ENCODE peak calls at places on chromosomes 3 and 15, in seven cellular contexts. One of them, this sample, is unnamed.

GRCh38 chr15:74983725-74984231 is 11.6 kb upstream of the SCAMP5 start:
- DNase-seq in left ventricle myocardium superior: no peak
- DNase-seq in GM13977: peak; percentile 52
- DNase-seq in activated naive CD4-positive, alpha-beta T cell: no peak
- DNase-seq in endothelial cell of umbilical vein: no peak
- DNase-seq in HCT116: no peak
- DNase-seq in activated T-cell treated with anti-CD3 and anti-CD28 coated beads for 48 hours: peak; percentile 47
- DNase-seq in this sample: no peak

GRCh38 chr15:22808240-22808639 is 21.8 kb downstream of the NIPA1 start:
- DNase-seq in endothelial cell of umbilical vein: no peak
- DNase-seq in activated naive CD4-positive, alpha-beta T cell: no peak
- DNase-seq in left ventricle myocardium superior: no peak
- DNase-seq in GM13977: no peak
- DNase-seq in HCT116: no peak
- DNase-seq in activated T-cell treated with anti-CD3 and anti-CD28 coated beads for 48 hours: no peak
- DNase-seq in this sample: no peak

GRCh38 chr3:30081904-30082303 is 524.5 kb upstream of the TGFBR2 start:
- DNase-seq in activated T-cell treated with anti-CD3 and anti-CD28 coated beads for 48 hours: no peak
- DNase-seq in HCT116: no peak
- DNase-seq in endothelial cell of umbilical vein: no peak
- DNase-seq in GM13977: no peak
- DNase-seq in left ventricle myocardium superior: no peak
- DNase-seq in activated naive CD4-positive, alpha-beta T cell: no peak
- DNase-seq in this sample: no peak

GRCh38 chr15:88741671-88742070 is 61.6 kb upstream of the ACAN start:
- DNase-seq in GM13977: no peak
- DNase-seq in activated T-cell treated with anti-CD3 and anti-CD28 coated beads for 48 hours: no peak
- DNase-seq in endothelial cell of umbilical vein: no peak
- DNase-seq in HCT116: no peak
- DNase-seq in activated naive CD4-positive, alpha-beta T cell: no peak
- DNase-seq in left ventricle myocardium superior: no peak
- DNase-seq in this sample: no peak

GRCh38 chr3:181316481-181316880 is 326.9 kb upstream of the DNAJC19 start:
- DNase-seq in activated T-cell treated with anti-CD3 and anti-CD28 coated beads for 48 hours: no peak
- DNase-seq in HCT116: no peak
- DNase-seq in left ventricle myocardium superior: no peak
- DNase-seq in endothelial cell of umbilical vein: peak; percentile 41
- DNase-seq in activated naive CD4-positive, alpha-beta T cell: no peak
- DNase-seq in GM13977: no peak
- DNase-seq in this sample: no peak

GRCh38 chr15:58441376-58442070 is 9.7 kb downstream of the LIPC start:
- DNase-seq in activated naive CD4-positive, alpha-beta T cell: no peak
- DNase-seq in activated T-cell treated with anti-CD3 and anti-CD28 coated beads for 48 hours: no peak
- DNase-seq in HCT116: no peak
- DNase-seq in GM13977: no peak
- DNase-seq in endothelial cell of umbilical vein: peak; percentile 50
- DNase-seq in left ventricle myocardium superior: no peak
- DNase-seq in this sample: peak; percentile 36

GRCh38 chr3:115790759-115791158 is 167.4 kb downstream of the GAP43 start:
- DNase-seq in GM13977: peak; percentile 28
- DNase-seq in activated T-cell treated with anti-CD3 and anti-CD28 coated beads for 48 hours: peak; percentile 28
- DNase-seq in left ventricle myocardium superior: no peak
- DNase-seq in HCT116: peak; percentile 94
- DNase-seq in activated naive CD4-positive, alpha-beta T cell: no peak
- DNase-seq in endothelial cell of umbilical vein: peak; percentile 75
- DNase-seq in this sample: peak; percentile 77

GRCh38 chr3:113287111-113287817 is 75.9 kb downstream of the BOC start:
- DNase-seq in activated naive CD4-positive, alpha-beta T cell: no peak
- DNase-seq in GM13977: peak; percentile 19
- DNase-seq in HCT116: peak; percentile 21
- DNase-seq in activated T-cell treated with anti-CD3 and anti-CD28 coated beads for 48 hours: no peak
- DNase-seq in left ventricle myocardium superior: no peak
- DNase-seq in endothelial cell of umbilical vein: peak; percentile 46
- DNase-seq in this sample: no peak

GRCh38 chr3:114863848-114864247 is 283.2 kb downstream of the ZBTB20 start:
- DNase-seq in GM13977: peak; percentile 9
- DNase-seq in HCT116: no peak
- DNase-seq in activated naive CD4-positive, alpha-beta T cell: no peak
- DNase-seq in endothelial cell of umbilical vein: peak; percentile 18
- DNase-seq in left ventricle myocardium superior: no peak
- DNase-seq in activated T-cell treated with anti-CD3 and anti-CD28 coated beads for 48 hours: no peak
- DNase-seq in this sample: no peak

This sample was measured in dermis microvascular lymphatic vessel endothelial cell.